ENCODE peak calls at places on chromosomes 11 and 22, in six cellular contexts. Z, N, A, T, G and K are unnamed samples.

GRCh38 chr22:44497904-44498242 is at the start of gene RTL6:
- DNase-seq in Z (no peak), N (no peak), A (no peak), T (no peak), G (no peak), K (no peak)

GRCh38 chr22:23204541-23205157 is 24.3 kb downstream of the BCR start:
- DNase-seq in Z (no peak), N (no peak), A (no peak), T (no peak), G (peak), K (no peak)

GRCh38 chr11:119065369-119065768 is 2.2 kb upstream of the VPS11 start:
- DNase-seq in Z (no peak), N (no peak), A (peak), T (peak), G (peak), K (no peak)

GRCh38 chr22:43262990-43263644 is 76.2 kb upstream of the TTLL12 start:
- DNase-seq in Z (peak), N (no peak), A (no peak), T (no peak), G (peak), K (peak)

GRCh38 chr11:12552677-12553076 is 121.5 kb upstream of the TEAD1 start:
- DNase-seq in Z (no peak), N (no peak), A (peak), T (no peak), G (peak), K (no peak)

GRCh38 chr11:130937051-130937450 is 20.8 kb upstream of the SNX19 start:
- DNase-seq in Z (no peak), N (no peak), A (no peak), T (no peak), G (no peak), K (no peak)

GRCh38 chr11:134047586-134047999 is 21.3 kb upstream of the JAM3 start:
- DNase-seq in Z (no peak), N (no peak), A (peak), T (no peak), G (peak), K (no peak)

GRCh38 chr11:70544774-70545625 is 146.7 kb downstream of the CTTN start:
- DNase-seq in Z (no peak), N (no peak), A (peak), T (no peak), G (peak), K (no peak)

GRCh38 chr11:110971110-110971509 is 258.9 kb upstream of the ARHGAP20 start:
- DNase-seq in Z (no peak), N (no peak), A (peak), T (peak), G (peak), K (no peak)

GRCh38 chr22:27157090-27157489 is 499.7 kb downstream of the MIAT start:
- DNase-seq in Z (no peak), N (no peak), A (no peak), T (no peak), G (no peak), K (no peak)

GRCh38 chr11:113131036-113131775 is 170.0 kb downstream of the NCAM1 start:
- DNase-seq in Z (no peak), N (no peak), A (no peak), T (no peak), G (no peak), K (no peak)

GRCh38 chr11:75351541-75352416 is at the start of gene ARRB1:
- DNase-seq in Z (peak), N (no peak), A (no peak), T (no peak), G (peak), K (peak)

GRCh38 chr11:76135491-76135890 is 70.8 kb downstream of the WNT11 start:
- DNase-seq in Z (no peak), N (no peak), A (no peak), T (no peak), G (peak), K (no peak)

GRCh38 chr22:43734370-43735005 is 77.6 kb downstream of the EFCAB6 start:
- DNase-seq in Z (no peak), N (no peak), A (no peak), T (no peak), G (no peak), K (no peak)

GRCh38 chr22:43998865-43999264 is 25.2 kb upstream of the PARVB start:
- DNase-seq in Z (no peak), N (no peak), A (no peak), T (no peak), G (no peak), K (no peak)

GRCh38 chr11:41786087-41786486 is 326.6 kb upstream of the LRRC4C start:
- DNase-seq in Z (no peak), N (no peak), A (peak), T (no peak), G (peak), K (no peak)

GRCh38 chr11:64870176-64870892 is 8.1 kb downstream of the EHD1 start:
- DNase-seq in Z (no peak), N (no peak), A (peak), T (no peak), G (peak), K (no peak)

GRCh38 chr22:50695421-50696250 is 23.0 kb downstream of the SHANK3 start:
- DNase-seq in Z (no peak), N (no peak), A (no peak), T (no peak), G (no peak), K (no peak)

GRCh38 chr11:8262552-8263108 is 1.0 kb downstream of the LMO1 start:
- DNase-seq in Z (peak), N (peak), A (peak), T (no peak), G (peak), K (no peak)

GRCh38 chr22:42065408-42066132 is 5.0 kb downstream of the NAGA start:
- DNase-seq in Z (no peak), N (no peak), A (no peak), T (no peak), G (no peak), K (no peak)

GRCh38 chr22:24894220-24894975 is 52.1 kb downstream of the LHFPL7 start:
- DNase-seq in Z (no peak), N (peak), A (peak), T (peak), G (peak), K (no peak)

GRCh38 chr11:113947989-113948388 is 26.9 kb upstream of the HTR3A start:
- DNase-seq in Z (no peak), N (no peak), A (no peak), T (no peak), G (no peak), K (no peak)

GRCh38 chr22:25746012-25746373 is 4.0 kb downstream of the MYO18B start:
- DNase-seq in Z (no peak), N (no peak), A (peak), T (no peak), G (peak), K (no peak)

GRCh38 chr11:12942157-12942556 is 67.0 kb upstream of the RASSF10 start:
- DNase-seq in Z (no peak), N (no peak), A (peak), T (no peak), G (no peak), K (no peak)

GRCh38 chr22:49179175-49179574 is 648.5 kb downstream of the BRD1 start:
- DNase-seq in Z (no peak), N (no peak), A (no peak), T (no peak), G (no peak), K (no peak)

GRCh38 chr11:114612686-114613085 is 17.1 kb upstream of the NXPE4 start:
- DNase-seq in Z (no peak), N (peak), A (no peak), T (no peak), G (no peak), K (no peak)

GRCh38 chr22:24404561-24405275 is 22.7 kb upstream of the ADORA2A start:
- DNase-seq in Z (no peak), N (no peak), A (no peak), T (no peak), G (no peak), K (no peak)

GRCh38 chr22:27642104-27642800 is 159.3 kb downstream of the MN1 start:
- DNase-seq in Z (no peak), N (no peak), A (no peak), T (no peak), G (no peak), K (no peak)

GRCh38 chr11:78787696-78788095 is 213.0 kb upstream of the NARS2 start:
- DNase-seq in Z (no peak), N (no peak), A (no peak), T (no peak), G (no peak), K (no peak)

GRCh38 chr11:118909619-118910308 is 16.0 kb downstream of the BCL9L start:
- DNase-seq in Z (no peak), N (no peak), A (peak), T (no peak), G (no peak), K (no peak)

GRCh38 chr11:77055056-77055680 is 11.6 kb upstream of the CAPN5 start:
- DNase-seq in Z (no peak), N (no peak), A (no peak), T (no peak), G (no peak), K (no peak)

GRCh38 chr22:49900441-49901230 is 17.6 kb downstream of the ALG12 start:
- DNase-seq in Z (no peak), N (no peak), A (no peak), T (peak), G (no peak), K (no peak)

GRCh38 chr11:12862761-12863469 is 146.2 kb upstream of the RASSF10 start:
- DNase-seq in Z (peak), N (peak), A (peak), T (peak), G (peak), K (no peak)

GRCh38 chr11:94883878-94884277 is 89.5 kb downstream of the CWC15 start:
- DNase-seq in Z (no peak), N (no peak), A (no peak), T (no peak), G (no peak), K (no peak)

GRCh38 chr11:9506489-9507343 is 45.9 kb downstream of the ZNF143 start:
- DNase-seq in Z (peak), N (peak), A (peak), T (peak), G (peak), K (peak)

GRCh38 chr11:27423125-27423524 is 49.5 kb downstream of the LGR4 start:
- DNase-seq in Z (no peak), N (no peak), A (no peak), T (no peak), G (peak), K (no peak)

GRCh38 chr11:65260756-65261590 is 789 bp upstream of the POLA2 start:
- DNase-seq in Z (no peak), N (no peak), A (no peak), T (no peak), G (no peak), K (no peak)

GRCh38 chr11:65014146-65014960 is at the start of gene ARL2:
- DNase-seq in Z (no peak), N (peak), A (no peak), T (no peak), G (no peak), K (peak)

GRCh38 chr11:3109921-3110706 is 52.9 kb upstream of the CARS1 start:
- DNase-seq in Z (peak), N (peak), A (no peak), T (no peak), G (peak), K (peak)

GRCh38 chr11:63212742-63213141 is 30.7 kb downstream of the SLC22A25 start:
- DNase-seq in Z (peak), N (no peak), A (peak), T (peak), G (peak), K (no peak)
- TF ChIP-seq CTCF in Z (peak), N (peak), A (peak), T (peak), G (peak), K (peak)

DNA sequence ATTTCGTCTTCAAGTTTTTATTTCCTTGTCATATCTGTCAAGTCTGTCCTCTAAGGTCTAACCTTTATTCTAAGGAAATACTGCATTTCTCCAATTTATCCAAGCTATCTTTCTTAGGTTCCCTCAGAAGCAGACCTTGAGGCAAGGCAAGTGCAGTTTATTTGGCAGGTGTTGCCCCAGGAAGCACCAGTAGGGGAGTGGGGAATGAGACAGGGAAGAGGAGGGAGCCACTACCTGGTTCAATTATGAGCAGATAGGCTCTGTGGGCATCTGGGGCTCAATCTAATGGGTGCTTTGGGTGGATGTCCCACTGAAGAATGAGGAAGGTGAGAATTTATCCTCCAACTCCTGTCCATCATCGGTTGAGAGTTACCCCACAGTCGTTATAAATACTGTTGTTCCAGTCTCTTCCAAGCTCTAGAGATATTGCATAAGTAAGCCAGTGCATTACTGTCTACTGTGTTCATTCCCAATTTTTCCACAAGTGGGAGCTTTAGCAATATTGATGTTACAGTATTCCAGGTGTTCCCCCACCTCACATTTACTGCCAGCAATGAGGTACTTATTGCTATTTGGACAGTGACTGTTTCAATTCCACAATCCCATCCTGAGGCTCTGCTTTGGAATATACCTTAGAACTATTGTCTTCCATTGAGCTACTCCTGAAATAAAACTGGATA is 154.9 kb upstream of the CEP126 start:
- DNase-seq in Z (no peak), N (no peak), A (no peak), T (no peak), G (no peak), K (no peak)
- TF ChIP-seq CTCF in Z (no peak), N (no peak), A (peak), T (peak), G (no peak), K (no peak)

GRCh38 chr22:39130892-39131855 is 21.3 kb downstream of the CBX7 start:
- DNase-seq in Z (no peak), N (no peak), A (no peak), T (no peak), G (no peak), K (no peak)
- TF ChIP-seq CTCF in Z (no peak), N (no peak), A (no peak), T (no peak), G (no peak), K (no peak)

DNA sequence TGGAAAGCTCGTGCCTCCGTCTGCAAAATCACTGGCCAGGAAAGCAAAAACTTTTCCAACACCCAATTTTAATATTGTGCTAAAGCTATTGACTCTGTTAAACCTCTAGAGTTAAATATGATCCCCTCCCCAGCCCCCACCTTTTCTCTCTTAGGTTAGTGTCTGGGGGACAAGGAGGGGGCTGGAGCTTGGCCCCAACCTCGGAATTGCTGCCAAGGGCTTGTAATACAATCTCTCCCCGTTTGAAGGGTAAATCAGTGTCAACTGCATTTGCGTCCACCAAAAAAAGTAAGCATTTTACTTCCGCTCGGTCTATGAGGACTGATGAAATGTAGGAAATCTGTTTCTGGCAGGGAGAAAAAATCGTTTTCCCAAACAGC is at the start of gene GAS2:
- DNase-seq in Z (no peak), N (no peak), A (no peak), T (no peak), G (no peak), K (no peak)
- TF ChIP-seq CTCF in Z (no peak), N (no peak), A (no peak), T (no peak), G (no peak), K (no peak)

GRCh38 chr11:32861850-32862577 is 30.6 kb upstream of the QSER1 start:
- DNase-seq in Z (no peak), N (no peak), A (no peak), T (no peak), G (no peak), K (no peak)

GRCh38 chr11:32864555-32864954 is 28.1 kb upstream of the QSER1 start:
- DNase-seq in Z (no peak), N (no peak), A (no peak), T (no peak), G (no peak), K (no peak)

GRCh38 chr11:32858731-32859130 is 29.0 kb downstream of the PRRG4 start:
- DNase-seq in Z (no peak), N (no peak), A (no peak), T (no peak), G (no peak), K (no peak)
- TF ChIP-seq CTCF in Z (peak), N (no peak), A (peak), T (no peak), G (peak), K (no peak)

DNA sequence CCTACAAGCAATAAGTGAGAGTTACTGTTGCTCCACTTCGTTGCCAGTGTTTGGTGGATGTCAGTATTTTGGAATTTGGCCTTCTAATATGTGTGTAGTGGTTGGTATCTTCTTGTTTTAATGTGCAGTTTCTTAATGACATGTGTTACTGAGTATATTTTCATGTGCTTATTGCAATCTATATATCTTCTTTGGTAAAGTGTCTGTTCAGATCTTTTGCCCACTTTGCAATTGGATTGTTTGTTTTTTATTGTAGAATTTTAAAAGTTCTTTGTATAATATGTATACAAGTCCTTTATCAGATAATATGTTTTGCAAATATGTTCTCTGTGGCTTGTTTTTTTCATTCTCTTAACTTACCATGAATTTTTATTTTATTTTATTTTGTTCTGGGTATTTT is 7.7 kb downstream of the OR51V1 start:
- DNase-seq in Z (no peak), N (no peak), A (no peak), T (no peak), G (no peak), K (no peak)
- TF ChIP-seq CTCF in Z (no peak), N (no peak), A (no peak), T (no peak), G (no peak), K (no peak)

GRCh38 chr11:43685483-43685882 is 4.9 kb downstream of the HSD17B12 start:
- DNase-seq in Z (no peak), N (no peak), A (no peak), T (no peak), G (no peak), K (no peak)
- TF ChIP-seq CTCF in Z (no peak), N (no peak), A (peak), T (no peak), G (peak), K (no peak)

GRCh38 chr11:103920449-103920848 is 116.0 kb upstream of the DDI1 start:
- DNase-seq in Z (no peak), N (no peak), A (peak), T (no peak), G (no peak), K (no peak)

GRCh38 chr11:103923473-103923931 is 112.9 kb upstream of the DDI1 start:
- DNase-seq in Z (no peak), N (no peak), A (no peak), T (no peak), G (no peak), K (no peak)

GRCh38 chr11:103924166-103925013 is 112.0 kb upstream of the DDI1 start:
- DNase-seq in Z (no peak), N (no peak), A (peak), T (no peak), G (no peak), K (no peak)

DNA sequence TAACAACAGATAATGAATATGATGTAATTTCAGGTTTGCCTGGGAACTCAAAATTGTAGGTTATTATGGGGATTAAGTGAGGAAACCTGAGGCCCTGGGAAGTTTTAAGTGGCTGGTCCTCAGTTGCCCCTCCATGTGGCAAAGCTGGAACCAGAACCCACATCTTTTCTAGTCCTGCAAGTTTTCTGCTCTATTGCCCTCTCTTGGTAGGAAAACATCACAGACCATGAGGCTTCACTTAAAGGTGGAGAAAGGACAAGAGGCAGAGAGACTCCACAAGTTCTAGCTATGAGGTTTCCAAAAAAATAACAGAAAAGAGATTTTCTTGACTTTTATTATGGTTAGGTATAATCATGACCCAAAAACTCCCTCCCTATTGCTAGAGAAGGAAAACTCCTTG is 115.5 kb upstream of the DDI1 start:
- DNase-seq in Z (no peak), N (no peak), A (no peak), T (no peak), G (no peak), K (no peak)
- TF ChIP-seq CTCF in Z (no peak), N (no peak), A (no peak), T (no peak), G (no peak), K (no peak)